ENCODE peak calls at places on chromosomes 11 and 22, in five cellular contexts. O, W, I, R and B are unnamed samples.

GRCh38 chr11:67680701-67681472 is 6.5 kb upstream of the ALDH3B2 start:
- DNase-seq in I (no peak), R (no peak), W (no peak), O (no peak), B (no peak)

GRCh38 chr11:102012946-102013345 is 34.3 kb upstream of the CFAP300 start:
- DNase-seq in R (peak), I (no peak), W (no peak), O (no peak), B (no peak)

GRCh38 chr22:46083383-46084350 is 66.7 kb upstream of the PPARA start:
- DNase-seq in O (no peak), I (no peak), W (no peak), R (no peak), B (peak)

GRCh38 chr11:129416080-129416820 is 40.6 kb downstream of the BARX2 start:
- DNase-seq in R (no peak), I (no peak), O (no peak), W (no peak), B (no peak)

GRCh38 chr22:34914871-34915270 is 151.1 kb upstream of the ISX start:
- DNase-seq in I (no peak), R (peak), W (no peak), O (no peak), B (no peak)

GRCh38 chr11:14413307-14414072 is 54.5 kb upstream of the RRAS2 start:
- DNase-seq in R (peak), O (no peak), I (no peak), W (peak), B (no peak)

GRCh38 chr11:19597194-19597593 is 115.4 kb upstream of the NAV2 start:
- DNase-seq in I (peak), W (no peak), R (peak), O (no peak), B (no peak)

GRCh38 chr11:76763573-76764348 is 19.4 kb upstream of the TSKU start:
- DNase-seq in I (peak), O (no peak), R (peak), W (no peak), B (no peak)

GRCh38 chr22:27238935-27239510 is 562.5 kb downstream of the MN1 start:
- DNase-seq in O (no peak), W (no peak), I (peak), R (peak), B (no peak)

GRCh38 chr22:22166941-22167713 is 77.5 kb upstream of the VPREB1 start:
- DNase-seq in I (no peak), W (no peak), R (no peak), O (no peak), B (no peak)

GRCh38 chr11:123030517-123030916 is 31.4 kb downstream of the HSPA8 start:
- DNase-seq in W (no peak), R (no peak), I (no peak), O (no peak), B (no peak)

GRCh38 chr22:21615731-21616130 is 14.1 kb downstream of the YDJC start:
- DNase-seq in W (no peak), R (no peak), O (no peak), I (no peak), B (no peak)

GRCh38 chr11:22082788-22083187 is 110.1 kb upstream of the ANO5 start:
- DNase-seq in R (no peak), O (no peak), W (no peak), I (no peak), B (no peak)